ENCODE peak calls at places on chromosomes 13 and 19, in nine cellular contexts. T is CD8-positive, alpha-beta memory T cell; J is transverse colon; B is psoas muscle; D is mucosa of descending colon; A is adrenal gland; V is mesenchymal stem cell; I is GM23338; R is neuronal stem cell. H is an unnamed sample. For H3K4me1, the result is how much of the 10 kb centered on the place peaks cover.

GRCh38 chr13:65264066-65264465 is 1966.1 kb downstream of the PCDH9 start:
- DNase-seq in B (no peak), I (no peak), J (no peak), V (no peak), R (no peak), D (no peak), T (no peak), A (no peak), H (no peak)

GRCh38 chr19:21130097-21130775 is 11.6 kb upstream of the ZNF431 start:
- DNase-seq in T (no peak), I (no peak), R (no peak), B (no peak), A (no peak), V (no peak), D (no peak), J (no peak), H (no peak)

GRCh38 chr13:75783906-75784485 is 147.9 kb downstream of the LMO7 start:
- DNase-seq in T (no peak), I (no peak), D (no peak), A (no peak), V (no peak), R (no peak), J (no peak), B (no peak), H (no peak)

GRCh38 chr13:114054269-114054668 is 78.2 kb downstream of the RASA3 start:
- DNase-seq in J (no peak), B (no peak), D (no peak), V (no peak), R (no peak), A (no peak), T (no peak), I (no peak), H (no peak)

GRCh38 chr19:14381689-14382474 is 638 bp downstream of the ADGRE5 start:
- DNase-seq in T (peak), B (peak), R (no peak), J (peak), D (peak), I (no peak), V (peak), A (no peak), H (peak)

GRCh38 chr19:54462713-54463530 is 656 bp downstream of the LENG9 start:
- DNase-seq in B (peak), V (peak), T (peak), A (peak), R (peak), D (peak), J (peak), I (peak), H (peak)

GRCh38 chr19:46392252-46392801 is 21.0 kb downstream of the CCDC8 start:
- DNase-seq in T (no peak), R (no peak), D (peak), I (no peak), A (no peak), V (peak), B (no peak), J (no peak), H (peak)

GRCh38 chr13:80654638-80655249 is 313.8 kb upstream of the SPRY2 start:
- DNase-seq in T (no peak), J (no peak), I (peak), V (no peak), A (no peak), B (no peak), R (no peak), D (no peak), H (peak)

GRCh38 chr13:54029720-54030119 is 1001.1 kb downstream of the OLFM4 start:
- DNase-seq in B (no peak), A (no peak), J (no peak), I (no peak), D (no peak), V (no peak), R (no peak), T (no peak), H (no peak)

GRCh38 chr19:28727133-28727834 is 485.7 kb downstream of the UQCRFS1 start:
- DNase-seq in R (peak), V (peak), I (peak), J (no peak), A (no peak), B (no peak), D (no peak), T (no peak), H (no peak)

GRCh38 chr13:25478186-25478585 is 106.4 kb downstream of the ATP8A2 start:
- DNase-seq in D (no peak), I (peak), V (peak), A (no peak), B (no peak), T (no peak), J (no peak), R (no peak), H (peak)

GRCh38 chr13:61095885-61096284 is 319.8 kb downstream of the PCDH20 start:
- DNase-seq in T (no peak), A (no peak), J (no peak), B (no peak), V (no peak), R (no peak), D (no peak), I (no peak), H (no peak)

GRCh38 chr19:4537953-4538600 is 1.8 kb downstream of the LRG1 start:
- DNase-seq in J (no peak), A (no peak), V (no peak), T (no peak), D (no peak), I (peak), R (no peak), B (peak), H (no peak)

DNA sequence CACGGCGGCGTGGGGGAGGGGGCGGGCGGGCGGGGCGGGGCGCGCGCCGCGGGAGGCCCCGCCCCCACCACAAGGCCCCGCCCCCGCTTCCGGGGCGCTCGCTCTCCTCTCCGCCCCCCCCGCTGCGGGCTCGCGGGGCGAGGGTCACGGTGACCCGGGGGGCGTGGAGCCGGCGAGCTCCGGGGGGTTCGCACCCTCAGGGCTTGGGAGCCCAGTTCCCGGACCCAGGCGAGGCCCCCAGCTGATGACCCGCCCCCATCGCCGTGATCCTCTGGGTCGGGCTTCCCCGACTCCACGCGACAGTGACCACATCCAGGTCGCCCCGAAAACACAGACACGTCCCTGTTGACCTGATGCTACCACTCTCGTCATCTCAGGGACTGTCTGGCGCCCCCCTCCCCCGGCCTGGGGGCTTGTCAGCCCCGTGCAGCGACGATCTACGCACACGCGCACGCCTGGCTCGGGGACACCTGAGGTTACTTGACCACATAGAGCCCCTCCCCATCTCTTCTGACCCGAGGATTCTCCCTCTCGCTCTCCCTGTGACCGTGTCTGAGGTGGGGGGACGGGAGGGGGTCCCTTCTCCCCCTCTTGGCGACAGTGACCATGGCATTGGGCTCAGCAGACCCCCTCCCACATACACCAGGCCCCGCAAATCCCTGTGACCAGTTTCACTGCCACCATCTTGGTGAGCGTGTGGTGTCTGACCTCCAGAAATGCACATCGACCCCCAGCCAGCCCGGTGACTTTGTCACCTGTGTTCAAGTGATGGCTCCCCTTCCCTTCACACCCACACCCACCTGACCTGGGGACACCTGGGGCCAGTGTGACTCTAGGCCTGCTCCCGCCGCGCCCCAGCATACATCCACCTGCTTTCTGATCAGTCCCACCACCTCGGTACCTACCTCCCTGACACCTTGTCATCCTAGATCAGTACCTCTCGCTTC is 670 bp downstream of the MAP2K7 start:
- DNase-seq in B (peak), D (peak), V (peak), I (peak), R (no peak), T (peak), J (peak), A (peak), H (peak)
- H3K4me1 ChIP-seq in B (under half), D (under half), V (under half), I (under half), R (under half), T (under half), J (under half), A (under half), H (under half)

GRCh38 chr19:33282036-33282686 is 20.2 kb downstream of the CEBPA start:
- DNase-seq in I (no peak), A (no peak), V (no peak), R (no peak), J (no peak), T (no peak), B (no peak), D (no peak), H (peak)
- H3K4me1 ChIP-seq in I (under half), A (under half), V (under half), R (under half), J (under half), T (under half), B (under half), D (under half), H (under half)

GRCh38 chr19:1474765-1475351 is 4.2 kb downstream of the C19orf25 start:
- DNase-seq in R (no peak), V (no peak), B (peak), T (no peak), J (no peak), A (no peak), I (no peak), D (no peak), H (no peak)
- H3K4me1 ChIP-seq in R (under half), V (under half), B (under half), T (under half), J (under half), A (under half), I (under half), D (under half), H (under half)

GRCh38 chr13:27022571-27023311 is 148.9 kb downstream of the USP12 start:
- DNase-seq in J (no peak), R (no peak), T (no peak), D (no peak), I (no peak), V (peak), B (no peak), A (no peak), H (no peak)

GRCh38 chr13:27023385-27023784 is 148.2 kb downstream of the USP12 start:
- DNase-seq in R (no peak), B (no peak), A (no peak), V (no peak), T (no peak), J (no peak), D (no peak), I (no peak), H (no peak)

GRCh38 chr13:27026396-27026795 is 145.2 kb downstream of the USP12 start:
- DNase-seq in V (no peak), A (no peak), I (no peak), R (no peak), B (no peak), T (no peak), D (no peak), J (no peak), H (no peak)

GRCh38 chr13:27024781-27025492 is 146.7 kb downstream of the USP12 start:
- DNase-seq in J (no peak), I (no peak), D (no peak), B (no peak), A (no peak), V (no peak), T (no peak), R (no peak), H (no peak)

DNA sequence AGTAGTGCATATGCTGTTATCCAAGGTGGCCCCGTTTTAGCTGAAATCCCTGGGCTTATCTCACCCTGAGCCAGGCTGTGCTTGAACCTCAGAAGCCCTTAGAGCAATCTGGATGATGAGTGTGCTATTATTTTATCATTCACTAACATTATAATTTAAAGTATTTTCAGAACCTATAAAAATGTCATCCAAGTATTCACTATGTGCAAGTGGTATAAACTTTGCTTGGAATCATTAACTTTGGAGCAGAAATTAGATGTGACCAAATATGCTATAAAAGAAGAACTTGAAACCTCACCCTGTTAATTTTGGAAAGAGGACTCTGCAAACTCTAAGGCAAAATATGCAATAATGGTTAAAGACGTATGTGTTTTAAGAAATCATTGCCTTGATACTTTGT is 147.5 kb downstream of the USP12 start:
- DNase-seq in J (no peak), A (no peak), R (no peak), I (no peak), D (no peak), V (no peak), B (no peak), T (no peak), H (no peak)
- H3K4me1 ChIP-seq in J (under half), A (under half), R (under half), I (under half), D (under half), V (under half), B (under half), T (under half), H (under half)